ENCODE peak calls at places on chromosomes 5 and 9, in seven cellular contexts. L is left ventricle myocardium inferior, S is BE2C, A is cardiac muscle cell, R is uterus, Y is psoas muscle, N is IMR-90. G is an unnamed sample.
A peak's percentile ranks its signal among the peaks of the same experiment; 100 is the strongest.

GRCh38 chr5:37619353-37619752 is 220.5 kb downstream of the GDNF start:
- DNase-seq in L (no peak), S (no peak), A (peak; percentile 63), R (no peak), Y (no peak), N (peak; percentile 86), G (no peak)

GRCh38 chr5:154087260-154087659 is 48.5 kb downstream of the MFAP3 start:
- DNase-seq in L (no peak), S (no peak), A (no peak), R (no peak), Y (no peak), N (no peak), G (no peak)

GRCh38 chr9:133116346-133117231 is 4.5 kb downstream of the RALGDS start:
- DNase-seq in L (peak; percentile 17), S (peak; percentile 35), A (no peak), R (no peak), Y (peak; percentile 75), N (no peak), G (no peak)

GRCh38 chr9:80066931-80067330 is 495.2 kb downstream of the TLE4 start:
- DNase-seq in L (no peak), S (no peak), A (no peak), R (no peak), Y (no peak), N (no peak), G (no peak)

GRCh38 chr9:14942037-14942436 is 31.8 kb upstream of the FREM1 start:
- DNase-seq in L (no peak), S (no peak), A (peak; percentile 52), R (peak; percentile 62), Y (no peak), N (no peak), G (no peak)

GRCh38 chr9:98869866-98870265 is 62.4 kb downstream of the GALNT12 start:
- DNase-seq in L (no peak), S (no peak), A (no peak), R (no peak), Y (no peak), N (no peak), G (no peak)

GRCh38 chr9:99109522-99109921 is 4.6 kb downstream of the TGFBR1 start:
- DNase-seq in L (no peak), S (no peak), A (peak; percentile 90), R (no peak), Y (no peak), N (peak; percentile 74), G (no peak)

GRCh38 chr5:167726641-167727040 is 564.8 kb upstream of the WWC1 start:
- DNase-seq in L (no peak), S (no peak), A (no peak), R (no peak), Y (no peak), N (no peak), G (no peak)

DNA sequence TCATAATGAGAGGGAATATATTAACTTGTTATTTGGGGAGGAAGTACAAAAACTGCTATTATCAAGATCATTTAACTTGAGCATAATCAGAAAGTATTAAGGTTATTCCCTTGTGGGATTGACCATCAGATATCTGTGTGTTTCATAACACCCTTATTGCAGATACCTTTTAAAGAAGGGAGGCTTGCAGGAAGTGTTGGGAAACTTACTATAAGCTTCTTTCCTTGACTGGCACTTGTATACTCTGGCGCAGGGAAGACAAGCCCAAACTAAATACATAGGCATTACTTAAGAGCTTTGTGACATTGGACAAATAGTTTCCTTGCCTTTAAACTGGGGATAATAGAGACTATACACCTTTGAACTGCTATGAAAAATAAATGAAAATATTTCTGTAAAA is 50.9 kb downstream of the PIK3R1 start:
- DNase-seq in L (no peak), S (no peak), A (peak; percentile 38), R (no peak), Y (no peak), N (no peak), G (no peak)
- H3K4me1 ChIP-seq in L (peaks cover 100% of the 10 kb centered on the region), S (peaks cover 15% of the 10 kb centered on the region), A (peaks cover 23% of the 10 kb centered on the region), R (peaks cover 14% of the 10 kb centered on the region), Y (peaks cover 82% of the 10 kb centered on the region), N (peaks cover 19% of the 10 kb centered on the region), G (peaks cover 83% of the 10 kb centered on the region)

GRCh38 chr5:179186801-179187200 is 126.6 kb downstream of the ZNF354C start:
- DNase-seq in L (no peak), S (no peak), A (no peak), R (no peak), Y (peak; percentile 26), N (no peak), G (no peak)

GRCh38 chr5:179190851-179191505 is 130.8 kb downstream of the ZNF354C start:
- DNase-seq in L (no peak), S (no peak), A (no peak), R (no peak), Y (peak; percentile 56), N (no peak), G (no peak)

GRCh38 chr5:179187229-179187678 is 127.1 kb downstream of the ZNF354C start:
- DNase-seq in L (no peak), S (peak; percentile 3), A (no peak), R (no peak), Y (peak; percentile 11), N (no peak), G (no peak)

GRCh38 chr5:179187681-179188575 is 127.8 kb downstream of the ZNF354C start:
- DNase-seq in L (no peak), S (peak; percentile 9), A (no peak), R (no peak), Y (peak; percentile 7), N (no peak), G (no peak)

DNA sequence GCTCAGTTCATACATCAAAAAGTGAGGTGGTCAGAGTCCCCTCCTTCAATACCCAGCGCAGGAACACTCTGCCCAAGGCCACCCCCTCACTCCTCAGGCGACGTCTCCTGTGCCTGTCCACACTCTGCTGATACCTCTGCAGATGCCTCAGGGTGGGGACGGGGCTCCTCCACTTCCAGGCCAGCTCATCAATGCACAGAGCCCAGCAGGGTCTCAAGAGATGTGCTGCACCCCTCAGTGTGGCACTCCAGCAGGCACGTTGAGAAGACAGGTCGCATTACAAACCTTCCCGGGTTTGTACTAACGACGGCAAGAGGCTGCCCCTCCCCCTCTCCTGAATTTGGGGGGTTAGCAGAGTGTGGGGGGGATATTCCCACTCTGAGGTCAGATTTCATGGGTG is 128.5 kb downstream of the ZNF354C start:
- DNase-seq in L (no peak), S (peak; percentile 2), A (no peak), R (no peak), Y (peak; percentile 33), N (no peak), G (no peak)
- H3K27me3 ChIP-seq in L (peaks cover 88% of the 10 kb centered on the region), S (no peaks in the 10 kb centered on the region), A (no peaks in the 10 kb centered on the region), R (no peaks in the 10 kb centered on the region), Y (no peaks in the 10 kb centered on the region), N (no peaks in the 10 kb centered on the region), G (no peaks in the 10 kb centered on the region)

GRCh38 chr5:169424956-169425318 is 124.0 kb upstream of the SLIT3 start:
- DNase-seq in L (no peak), S (no peak), A (no peak), R (no peak), Y (no peak), N (no peak), G (no peak)

GRCh38 chr5:169422087-169422486 is 121.1 kb upstream of the SLIT3 start:
- DNase-seq in L (no peak), S (no peak), A (no peak), R (no peak), Y (no peak), N (no peak), G (no peak)

GRCh38 chr5:169426674-169427250 is 125.8 kb upstream of the SLIT3 start:
- DNase-seq in L (no peak), S (no peak), A (no peak), R (no peak), Y (no peak), N (no peak), G (no peak)

GRCh38 chr5:169423580-169424278 is 122.8 kb upstream of the SLIT3 start:
- DNase-seq in L (no peak), S (no peak), A (no peak), R (no peak), Y (no peak), N (no peak), G (no peak)

DNA sequence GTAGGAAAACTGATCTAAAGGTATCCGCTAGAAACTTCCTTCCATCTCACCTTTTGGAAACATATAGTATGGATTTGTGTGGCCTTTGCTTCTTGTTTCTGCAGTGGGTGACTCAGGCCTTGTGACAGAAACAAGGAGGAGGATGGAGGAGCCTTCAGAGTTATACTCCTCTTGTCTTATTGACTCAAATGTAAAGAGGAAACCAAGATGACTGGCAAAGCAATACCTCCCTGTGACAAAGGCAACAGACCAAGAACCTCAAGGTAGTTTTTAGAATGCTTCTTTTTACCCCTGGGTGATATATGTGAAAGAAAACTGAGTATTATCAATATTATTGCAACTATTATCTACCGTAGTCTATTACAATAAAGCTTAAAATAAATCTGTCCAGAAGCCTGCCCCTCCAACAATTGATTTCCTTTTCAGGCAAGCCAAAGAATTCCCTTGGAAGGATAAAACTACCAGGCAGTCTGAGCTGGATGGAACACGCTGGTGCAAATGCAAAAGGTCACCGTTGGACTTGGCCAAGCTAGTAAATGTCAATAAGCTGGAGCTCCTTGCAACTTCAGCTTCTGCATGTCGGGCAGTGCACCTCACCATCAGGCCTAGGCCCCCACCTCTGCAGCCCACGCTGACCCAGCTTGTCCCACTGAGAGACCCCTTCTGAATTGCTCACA is 123.5 kb upstream of the SLIT3 start:
- DNase-seq in L (no peak), S (no peak), A (no peak), R (no peak), Y (no peak), N (no peak), G (no peak)
- H3K4me3 ChIP-seq in L (no peak overlapping the region), S (no peak overlapping the region), A (no peak overlapping the region), R (no peak overlapping the region), Y (no peak overlapping the region), N (no peak overlapping the region), G (no peak overlapping the region)

GRCh38 chr9:38026840-38027527 is 42.0 kb downstream of the SHB start:
- DNase-seq in L (no peak), S (no peak), A (no peak), R (no peak), Y (no peak), N (no peak), G (no peak)
- H3K4me1 ChIP-seq in L (peaks cover 78% of the 10 kb centered on the region), S (peaks cover 55% of the 10 kb centered on the region), A (peaks cover 39% of the 10 kb centered on the region), R (peaks cover 15% of the 10 kb centered on the region), Y (peaks cover 46% of the 10 kb centered on the region), N (peaks cover 61% of the 10 kb centered on the region), G (no peaks in the 10 kb centered on the region)

GRCh38 chr9:93929231-93929630 is 25.9 kb downstream of the BARX1 start:
- DNase-seq in L (no peak), S (no peak), A (no peak), R (no peak), Y (no peak), N (no peak), G (no peak)
- H3K27me3 ChIP-seq in L (peaks cover 72% of the 10 kb centered on the region), S (peaks cover 43% of the 10 kb centered on the region), A (peaks cover 42% of the 10 kb centered on the region), R (no peaks in the 10 kb centered on the region), Y (no peaks in the 10 kb centered on the region), N (peaks cover 19% of the 10 kb centered on the region), G (peaks cover 6% of the 10 kb centered on the region)

GRCh38 chr5:60675286-60675685 is 24.7 kb downstream of the DEPDC1B start:
- DNase-seq in L (no peak), S (no peak), A (no peak), R (no peak), Y (no peak), N (no peak), G (no peak)

GRCh38 chr5:60674670-60675069 is 25.3 kb downstream of the DEPDC1B start:
- DNase-seq in L (no peak), S (no peak), A (no peak), R (no peak), Y (no peak), N (peak; percentile 38), G (no peak)

GRCh38 chr5:60677831-60678664 is 21.9 kb downstream of the DEPDC1B start:
- DNase-seq in L (no peak), S (no peak), A (peak; percentile 74), R (no peak), Y (no peak), N (peak; percentile 58), G (peak; percentile 55)

GRCh38 chr5:60685028-60685427 is 14.9 kb downstream of the DEPDC1B start:
- DNase-seq in L (no peak), S (no peak), A (no peak), R (no peak), Y (no peak), N (no peak), G (no peak)

GRCh38 chr5:60679816-60680215 is 20.1 kb downstream of the DEPDC1B start:
- DNase-seq in L (no peak), S (no peak), A (no peak), R (no peak), Y (no peak), N (no peak), G (no peak)
- H3K4me3 ChIP-seq in L (no peak overlapping the region), S (no peak overlapping the region), A (no peak overlapping the region), R (no peak overlapping the region), Y (no peak overlapping the region), N (no peak overlapping the region), G (no peak overlapping the region)

G was measured in CD4-positive, CD25-positive, alpha-beta regulatory T cell.